ENCODE peak calls at places on chromosomes 12 and 14, in ten cellular contexts. One of them, this sample, is unnamed.

GRCh38 chr14:29156096-29156495 is 389.5 kb downstream of the FOXG1 start:
- DNase-seq in AG20443: no peak
- DNase-seq in DMS153: no peak
- DNase-seq in ACHN: no peak
- DNase-seq in MCF 10A: no peak
- DNase-seq in activated CD4-positive, alpha-beta T cell treated with anti-CD3 and anti-CD28 coated beads for 4 hours: no peak
- DNase-seq in left ventricle myocardium inferior: no peak
- DNase-seq in stimulated activated CD4-positive, alpha-beta T cell treated with anti-CD3 and anti-CD28 coated beads, Interleukin-12 subunit alpha, Interleukin-12 subunit beta, amount 100 ng/mL, for 48 hours: no peak
- DNase-seq in fibroblast of lung: no peak
- DNase-seq in anterior cingulate cortex: no peak
- DNase-seq in this sample: no peak

GRCh38 chr14:54117924-54118323 is 161.3 kb upstream of the BMP4 start:
- DNase-seq in stimulated activated CD4-positive, alpha-beta T cell treated with anti-CD3 and anti-CD28 coated beads, Interleukin-12 subunit alpha, Interleukin-12 subunit beta, amount 100 ng/mL, for 48 hours: no peak
- DNase-seq in ACHN: no peak
- DNase-seq in anterior cingulate cortex: no peak
- DNase-seq in activated CD4-positive, alpha-beta T cell treated with anti-CD3 and anti-CD28 coated beads for 4 hours: no peak
- DNase-seq in fibroblast of lung: no peak
- DNase-seq in DMS153: no peak
- DNase-seq in left ventricle myocardium inferior: no peak
- DNase-seq in AG20443: no peak
- DNase-seq in MCF 10A: no peak
- DNase-seq in this sample: no peak

GRCh38 chr12:105986779-105987686 is 151.7 kb downstream of the NUAK1 start:
- DNase-seq in DMS153: no peak
- DNase-seq in anterior cingulate cortex: no peak
- DNase-seq in stimulated activated CD4-positive, alpha-beta T cell treated with anti-CD3 and anti-CD28 coated beads, Interleukin-12 subunit alpha, Interleukin-12 subunit beta, amount 100 ng/mL, for 48 hours: no peak
- DNase-seq in AG20443: peak
- DNase-seq in MCF 10A: no peak
- DNase-seq in activated CD4-positive, alpha-beta T cell treated with anti-CD3 and anti-CD28 coated beads for 4 hours: no peak
- DNase-seq in fibroblast of lung: peak
- DNase-seq in left ventricle myocardium inferior: no peak
- DNase-seq in ACHN: no peak
- DNase-seq in this sample: no peak

GRCh38 chr14:102474934-102475333 is 34.6 kb downstream of the ANKRD9 start:
- DNase-seq in MCF 10A: no peak
- DNase-seq in fibroblast of lung: peak
- DNase-seq in activated CD4-positive, alpha-beta T cell treated with anti-CD3 and anti-CD28 coated beads for 4 hours: no peak
- DNase-seq in AG20443: peak
- DNase-seq in ACHN: no peak
- DNase-seq in stimulated activated CD4-positive, alpha-beta T cell treated with anti-CD3 and anti-CD28 coated beads, Interleukin-12 subunit alpha, Interleukin-12 subunit beta, amount 100 ng/mL, for 48 hours: no peak
- DNase-seq in anterior cingulate cortex: peak
- DNase-seq in left ventricle myocardium inferior: peak
- DNase-seq in DMS153: no peak
- DNase-seq in this sample: no peak

GRCh38 chr12:113388351-113388750 is 15.3 kb downstream of the SDS start:
- DNase-seq in MCF 10A: no peak
- DNase-seq in activated CD4-positive, alpha-beta T cell treated with anti-CD3 and anti-CD28 coated beads for 4 hours: no peak
- DNase-seq in DMS153: no peak
- DNase-seq in anterior cingulate cortex: no peak
- DNase-seq in ACHN: no peak
- DNase-seq in stimulated activated CD4-positive, alpha-beta T cell treated with anti-CD3 and anti-CD28 coated beads, Interleukin-12 subunit alpha, Interleukin-12 subunit beta, amount 100 ng/mL, for 48 hours: no peak
- DNase-seq in fibroblast of lung: no peak
- DNase-seq in left ventricle myocardium inferior: no peak
- DNase-seq in AG20443: peak
- DNase-seq in this sample: no peak

GRCh38 chr14:71610797-71611196 is 321.4 kb upstream of the RGS6 start:
- DNase-seq in AG20443: no peak
- DNase-seq in left ventricle myocardium inferior: no peak
- DNase-seq in fibroblast of lung: no peak
- DNase-seq in stimulated activated CD4-positive, alpha-beta T cell treated with anti-CD3 and anti-CD28 coated beads, Interleukin-12 subunit alpha, Interleukin-12 subunit beta, amount 100 ng/mL, for 48 hours: no peak
- DNase-seq in activated CD4-positive, alpha-beta T cell treated with anti-CD3 and anti-CD28 coated beads for 4 hours: no peak
- DNase-seq in ACHN: no peak
- DNase-seq in anterior cingulate cortex: no peak
- DNase-seq in DMS153: no peak
- DNase-seq in MCF 10A: peak
- DNase-seq in this sample: no peak

GRCh38 chr12:40312982-40313576 is 88.3 kb downstream of the LRRK2 start:
- DNase-seq in activated CD4-positive, alpha-beta T cell treated with anti-CD3 and anti-CD28 coated beads for 4 hours: no peak
- DNase-seq in ACHN: peak
- DNase-seq in MCF 10A: peak
- DNase-seq in stimulated activated CD4-positive, alpha-beta T cell treated with anti-CD3 and anti-CD28 coated beads, Interleukin-12 subunit alpha, Interleukin-12 subunit beta, amount 100 ng/mL, for 48 hours: no peak
- DNase-seq in DMS153: no peak
- DNase-seq in AG20443: peak
- DNase-seq in anterior cingulate cortex: no peak
- DNase-seq in fibroblast of lung: peak
- DNase-seq in left ventricle myocardium inferior: no peak
- DNase-seq in this sample: no peak

GRCh38 chr14:69685716-69686115 is 74.3 kb downstream of the SUSD6 start:
- DNase-seq in ACHN: peak
- DNase-seq in fibroblast of lung: peak
- DNase-seq in activated CD4-positive, alpha-beta T cell treated with anti-CD3 and anti-CD28 coated beads for 4 hours: peak
- DNase-seq in left ventricle myocardium inferior: peak
- DNase-seq in anterior cingulate cortex: no peak
- DNase-seq in DMS153: peak
- DNase-seq in AG20443: peak
- DNase-seq in MCF 10A: peak
- DNase-seq in stimulated activated CD4-positive, alpha-beta T cell treated with anti-CD3 and anti-CD28 coated beads, Interleukin-12 subunit alpha, Interleukin-12 subunit beta, amount 100 ng/mL, for 48 hours: no peak
- DNase-seq in this sample: no peak

GRCh38 chr12:90896164-90896563 is 58.8 kb downstream of the CCER1 start:
- DNase-seq in fibroblast of lung: peak
- DNase-seq in anterior cingulate cortex: no peak
- DNase-seq in MCF 10A: peak
- DNase-seq in DMS153: no peak
- DNase-seq in left ventricle myocardium inferior: no peak
- DNase-seq in stimulated activated CD4-positive, alpha-beta T cell treated with anti-CD3 and anti-CD28 coated beads, Interleukin-12 subunit alpha, Interleukin-12 subunit beta, amount 100 ng/mL, for 48 hours: no peak
- DNase-seq in activated CD4-positive, alpha-beta T cell treated with anti-CD3 and anti-CD28 coated beads for 4 hours: no peak
- DNase-seq in AG20443: peak
- DNase-seq in ACHN: peak
- DNase-seq in this sample: no peak

GRCh38 chr14:93797536-93797935 is 9.3 kb upstream of the PRIMA1 start:
- DNase-seq in stimulated activated CD4-positive, alpha-beta T cell treated with anti-CD3 and anti-CD28 coated beads, Interleukin-12 subunit alpha, Interleukin-12 subunit beta, amount 100 ng/mL, for 48 hours: no peak
- DNase-seq in DMS153: no peak
- DNase-seq in ACHN: no peak
- DNase-seq in AG20443: no peak
- DNase-seq in activated CD4-positive, alpha-beta T cell treated with anti-CD3 and anti-CD28 coated beads for 4 hours: no peak
- DNase-seq in MCF 10A: no peak
- DNase-seq in left ventricle myocardium inferior: no peak
- DNase-seq in anterior cingulate cortex: no peak
- DNase-seq in fibroblast of lung: no peak
- DNase-seq in this sample: no peak

GRCh38 chr12:90128526-90128925 is 419.9 kb upstream of the ATP2B1 start:
- DNase-seq in stimulated activated CD4-positive, alpha-beta T cell treated with anti-CD3 and anti-CD28 coated beads, Interleukin-12 subunit alpha, Interleukin-12 subunit beta, amount 100 ng/mL, for 48 hours: no peak
- DNase-seq in AG20443: no peak
- DNase-seq in ACHN: no peak
- DNase-seq in MCF 10A: no peak
- DNase-seq in DMS153: no peak
- DNase-seq in fibroblast of lung: no peak
- DNase-seq in activated CD4-positive, alpha-beta T cell treated with anti-CD3 and anti-CD28 coated beads for 4 hours: no peak
- DNase-seq in anterior cingulate cortex: no peak
- DNase-seq in left ventricle myocardium inferior: no peak
- DNase-seq in this sample: no peak

GRCh38 chr14:29925736-29926135 is 1.9 kb downstream of the PRKD1 start:
- DNase-seq in AG20443: peak
- DNase-seq in stimulated activated CD4-positive, alpha-beta T cell treated with anti-CD3 and anti-CD28 coated beads, Interleukin-12 subunit alpha, Interleukin-12 subunit beta, amount 100 ng/mL, for 48 hours: no peak
- DNase-seq in left ventricle myocardium inferior: no peak
- DNase-seq in MCF 10A: no peak
- DNase-seq in fibroblast of lung: peak
- DNase-seq in activated CD4-positive, alpha-beta T cell treated with anti-CD3 and anti-CD28 coated beads for 4 hours: no peak
- DNase-seq in anterior cingulate cortex: no peak
- DNase-seq in ACHN: no peak
- DNase-seq in DMS153: no peak
- DNase-seq in this sample: no peak

GRCh38 chr12:107091989-107092641 is 1.2 kb downstream of the CRY1 start:
- DNase-seq in DMS153: peak
- DNase-seq in left ventricle myocardium inferior: no peak
- DNase-seq in stimulated activated CD4-positive, alpha-beta T cell treated with anti-CD3 and anti-CD28 coated beads, Interleukin-12 subunit alpha, Interleukin-12 subunit beta, amount 100 ng/mL, for 48 hours: peak
- DNase-seq in activated CD4-positive, alpha-beta T cell treated with anti-CD3 and anti-CD28 coated beads for 4 hours: peak
- DNase-seq in anterior cingulate cortex: no peak
- DNase-seq in AG20443: peak
- DNase-seq in fibroblast of lung: peak
- DNase-seq in ACHN: peak
- DNase-seq in MCF 10A: peak
- DNase-seq in this sample: no peak

GRCh38 chr12:1864867-1865266 is 44.5 kb downstream of the LRTM2 start:
- DNase-seq in anterior cingulate cortex: no peak
- DNase-seq in stimulated activated CD4-positive, alpha-beta T cell treated with anti-CD3 and anti-CD28 coated beads, Interleukin-12 subunit alpha, Interleukin-12 subunit beta, amount 100 ng/mL, for 48 hours: no peak
- DNase-seq in left ventricle myocardium inferior: no peak
- DNase-seq in AG20443: no peak
- DNase-seq in DMS153: no peak
- DNase-seq in ACHN: no peak
- DNase-seq in MCF 10A: no peak
- DNase-seq in fibroblast of lung: no peak
- DNase-seq in activated CD4-positive, alpha-beta T cell treated with anti-CD3 and anti-CD28 coated beads for 4 hours: no peak
- DNase-seq in this sample: no peak

GRCh38 chr12:5247144-5247543 is 184.8 kb upstream of the NTF3 start:
- DNase-seq in stimulated activated CD4-positive, alpha-beta T cell treated with anti-CD3 and anti-CD28 coated beads, Interleukin-12 subunit alpha, Interleukin-12 subunit beta, amount 100 ng/mL, for 48 hours: no peak
- DNase-seq in ACHN: no peak
- DNase-seq in MCF 10A: no peak
- DNase-seq in fibroblast of lung: no peak
- DNase-seq in anterior cingulate cortex: no peak
- DNase-seq in left ventricle myocardium inferior: no peak
- DNase-seq in activated CD4-positive, alpha-beta T cell treated with anti-CD3 and anti-CD28 coated beads for 4 hours: no peak
- DNase-seq in DMS153: no peak
- DNase-seq in AG20443: peak
- DNase-seq in this sample: no peak

GRCh38 chr12:22312336-22312735 is 22.2 kb downstream of the ST8SIA1 start:
- DNase-seq in ACHN: no peak
- DNase-seq in anterior cingulate cortex: peak
- DNase-seq in DMS153: no peak
- DNase-seq in stimulated activated CD4-positive, alpha-beta T cell treated with anti-CD3 and anti-CD28 coated beads, Interleukin-12 subunit alpha, Interleukin-12 subunit beta, amount 100 ng/mL, for 48 hours: no peak
- DNase-seq in left ventricle myocardium inferior: peak
- DNase-seq in activated CD4-positive, alpha-beta T cell treated with anti-CD3 and anti-CD28 coated beads for 4 hours: no peak
- DNase-seq in AG20443: peak
- DNase-seq in MCF 10A: peak
- DNase-seq in fibroblast of lung: peak
- DNase-seq in this sample: no peak

GRCh38 chr12:19489168-19489567 is 49.9 kb downstream of the AEBP2 start:
- DNase-seq in left ventricle myocardium inferior: no peak
- DNase-seq in AG20443: no peak
- DNase-seq in MCF 10A: no peak
- DNase-seq in DMS153: no peak
- DNase-seq in fibroblast of lung: no peak
- DNase-seq in stimulated activated CD4-positive, alpha-beta T cell treated with anti-CD3 and anti-CD28 coated beads, Interleukin-12 subunit alpha, Interleukin-12 subunit beta, amount 100 ng/mL, for 48 hours: peak
- DNase-seq in ACHN: no peak
- DNase-seq in activated CD4-positive, alpha-beta T cell treated with anti-CD3 and anti-CD28 coated beads for 4 hours: peak
- DNase-seq in anterior cingulate cortex: no peak
- DNase-seq in this sample: no peak

GRCh38 chr12:128817115-128818015 is 6.4 kb downstream of the SLC15A4 start:
- DNase-seq in AG20443: peak
- DNase-seq in left ventricle myocardium inferior: peak
- DNase-seq in anterior cingulate cortex: peak
- DNase-seq in activated CD4-positive, alpha-beta T cell treated with anti-CD3 and anti-CD28 coated beads for 4 hours: no peak
- DNase-seq in MCF 10A: peak
- DNase-seq in DMS153: peak
- DNase-seq in ACHN: peak
- DNase-seq in stimulated activated CD4-positive, alpha-beta T cell treated with anti-CD3 and anti-CD28 coated beads, Interleukin-12 subunit alpha, Interleukin-12 subunit beta, amount 100 ng/mL, for 48 hours: no peak
- DNase-seq in fibroblast of lung: peak
- DNase-seq in this sample: no peak

GRCh38 chr12:102093319-102093718 is 26.6 kb downstream of the NUP37 start:
- DNase-seq in ACHN: no peak
- DNase-seq in stimulated activated CD4-positive, alpha-beta T cell treated with anti-CD3 and anti-CD28 coated beads, Interleukin-12 subunit alpha, Interleukin-12 subunit beta, amount 100 ng/mL, for 48 hours: no peak
- DNase-seq in MCF 10A: no peak
- DNase-seq in left ventricle myocardium inferior: no peak
- DNase-seq in fibroblast of lung: peak
- DNase-seq in activated CD4-positive, alpha-beta T cell treated with anti-CD3 and anti-CD28 coated beads for 4 hours: no peak
- DNase-seq in DMS153: no peak
- DNase-seq in AG20443: peak
- DNase-seq in anterior cingulate cortex: no peak
- DNase-seq in this sample: no peak

GRCh38 chr14:101540481-101540880 is 20.8 kb upstream of the DIO3 start:
- DNase-seq in activated CD4-positive, alpha-beta T cell treated with anti-CD3 and anti-CD28 coated beads for 4 hours: no peak
- DNase-seq in MCF 10A: no peak
- DNase-seq in left ventricle myocardium inferior: no peak
- DNase-seq in ACHN: no peak
- DNase-seq in DMS153: no peak
- DNase-seq in fibroblast of lung: no peak
- DNase-seq in anterior cingulate cortex: no peak
- DNase-seq in stimulated activated CD4-positive, alpha-beta T cell treated with anti-CD3 and anti-CD28 coated beads, Interleukin-12 subunit alpha, Interleukin-12 subunit beta, amount 100 ng/mL, for 48 hours: no peak
- DNase-seq in AG20443: no peak
- DNase-seq in this sample: no peak

GRCh38 chr12:51160814-51161459 is 12.0 kb downstream of the TFCP2 start:
- DNase-seq in left ventricle myocardium inferior: no peak
- DNase-seq in DMS153: no peak
- DNase-seq in activated CD4-positive, alpha-beta T cell treated with anti-CD3 and anti-CD28 coated beads for 4 hours: no peak
- DNase-seq in fibroblast of lung: peak
- DNase-seq in anterior cingulate cortex: no peak
- DNase-seq in AG20443: peak
- DNase-seq in stimulated activated CD4-positive, alpha-beta T cell treated with anti-CD3 and anti-CD28 coated beads, Interleukin-12 subunit alpha, Interleukin-12 subunit beta, amount 100 ng/mL, for 48 hours: no peak
- DNase-seq in MCF 10A: no peak
- DNase-seq in ACHN: no peak
- DNase-seq in this sample: no peak

GRCh38 chr12:14252697-14253096 is 112.8 kb upstream of the ATF7IP start:
- DNase-seq in anterior cingulate cortex: no peak
- DNase-seq in DMS153: no peak
- DNase-seq in activated CD4-positive, alpha-beta T cell treated with anti-CD3 and anti-CD28 coated beads for 4 hours: no peak
- DNase-seq in left ventricle myocardium inferior: no peak
- DNase-seq in fibroblast of lung: no peak
- DNase-seq in ACHN: no peak
- DNase-seq in MCF 10A: no peak
- DNase-seq in AG20443: no peak
- DNase-seq in stimulated activated CD4-positive, alpha-beta T cell treated with anti-CD3 and anti-CD28 coated beads, Interleukin-12 subunit alpha, Interleukin-12 subunit beta, amount 100 ng/mL, for 48 hours: no peak
- DNase-seq in this sample: no peak

GRCh38 chr12:69392146-69392928 is 32.8 kb downstream of the YEATS4 start:
- DNase-seq in activated CD4-positive, alpha-beta T cell treated with anti-CD3 and anti-CD28 coated beads for 4 hours: no peak
- DNase-seq in anterior cingulate cortex: no peak
- DNase-seq in DMS153: no peak
- DNase-seq in AG20443: no peak
- DNase-seq in MCF 10A: no peak
- DNase-seq in ACHN: no peak
- DNase-seq in fibroblast of lung: no peak
- DNase-seq in stimulated activated CD4-positive, alpha-beta T cell treated with anti-CD3 and anti-CD28 coated beads, Interleukin-12 subunit alpha, Interleukin-12 subunit beta, amount 100 ng/mL, for 48 hours: no peak
- DNase-seq in left ventricle myocardium inferior: no peak
- DNase-seq in this sample: no peak

GRCh38 chr12:104889735-104890134 is 68.4 kb downstream of the SLC41A2 start:
- DNase-seq in left ventricle myocardium inferior: no peak
- DNase-seq in ACHN: no peak
- DNase-seq in anterior cingulate cortex: no peak
- DNase-seq in DMS153: no peak
- DNase-seq in fibroblast of lung: no peak
- DNase-seq in MCF 10A: no peak
- DNase-seq in stimulated activated CD4-positive, alpha-beta T cell treated with anti-CD3 and anti-CD28 coated beads, Interleukin-12 subunit alpha, Interleukin-12 subunit beta, amount 100 ng/mL, for 48 hours: no peak
- DNase-seq in AG20443: no peak
- DNase-seq in activated CD4-positive, alpha-beta T cell treated with anti-CD3 and anti-CD28 coated beads for 4 hours: no peak
- DNase-seq in this sample: no peak

GRCh38 chr14:68947802-68948201 is 31.3 kb downstream of the ACTN1 start:
- DNase-seq in anterior cingulate cortex: no peak
- DNase-seq in MCF 10A: peak
- DNase-seq in ACHN: no peak
- DNase-seq in activated CD4-positive, alpha-beta T cell treated with anti-CD3 and anti-CD28 coated beads for 4 hours: no peak
- DNase-seq in left ventricle myocardium inferior: peak
- DNase-seq in DMS153: peak
- DNase-seq in AG20443: no peak
- DNase-seq in stimulated activated CD4-positive, alpha-beta T cell treated with anti-CD3 and anti-CD28 coated beads, Interleukin-12 subunit alpha, Interleukin-12 subunit beta, amount 100 ng/mL, for 48 hours: no peak
- DNase-seq in fibroblast of lung: peak
- DNase-seq in this sample: no peak

GRCh38 chr14:68824517-68825347 is 31.9 kb upstream of the ZFP36L1 start:
- DNase-seq in DMS153: peak
- DNase-seq in left ventricle myocardium inferior: peak
- DNase-seq in AG20443: peak
- DNase-seq in MCF 10A: peak
- DNase-seq in anterior cingulate cortex: peak
- DNase-seq in stimulated activated CD4-positive, alpha-beta T cell treated with anti-CD3 and anti-CD28 coated beads, Interleukin-12 subunit alpha, Interleukin-12 subunit beta, amount 100 ng/mL, for 48 hours: no peak
- DNase-seq in activated CD4-positive, alpha-beta T cell treated with anti-CD3 and anti-CD28 coated beads for 4 hours: no peak
- DNase-seq in fibroblast of lung: peak
- DNase-seq in ACHN: peak
- DNase-seq in this sample: no peak

GRCh38 chr14:67526676-67527459 is 6.2 kb upstream of the PLEKHH1 start:
- DNase-seq in DMS153: peak
- DNase-seq in anterior cingulate cortex: peak
- DNase-seq in MCF 10A: peak
- DNase-seq in activated CD4-positive, alpha-beta T cell treated with anti-CD3 and anti-CD28 coated beads for 4 hours: peak
- DNase-seq in AG20443: peak
- DNase-seq in stimulated activated CD4-positive, alpha-beta T cell treated with anti-CD3 and anti-CD28 coated beads, Interleukin-12 subunit alpha, Interleukin-12 subunit beta, amount 100 ng/mL, for 48 hours: peak
- DNase-seq in ACHN: peak
- DNase-seq in left ventricle myocardium inferior: no peak
- DNase-seq in fibroblast of lung: peak
- DNase-seq in this sample: peak

This sample was measured in CD8-positive, alpha-beta T cell.